ENCODE peak calls at places on chromosome 4, in nine cellular contexts. L is MCF 10A, N is AG09319, G is heart right ventricle, X is AG10803, J is K562, A is spleen, E is WTC11, O is cardiac fibroblast. P is an unnamed sample.

GRCh38 chr4:84451546-84451945 is 47.5 kb downstream of the NKX6-1 start:
- DNase-seq in J (no peak), E (no peak), X (peak; percentile 7), L (peak; percentile 26), A (no peak), O (peak; percentile 9), N (no peak), G (no peak), P (no peak)

GRCh38 chr4:76518241-76518640 is 83.2 kb downstream of the SHROOM3 start:
- DNase-seq in N (no peak), A (no peak), G (no peak), O (no peak), X (peak; percentile 29), L (no peak), E (no peak), J (no peak), P (no peak)

GRCh38 chr4:77618383-77619241 is 13.0 kb downstream of the CXCL13 start:
- DNase-seq in G (peak; percentile 82), E (peak; percentile 79), O (peak; percentile 81), J (peak; percentile 66), X (peak; percentile 65), N (peak; percentile 23), A (no peak), L (peak; percentile 78), P (peak; percentile 67)

GRCh38 chr4:18366762-18367358 is 345.3 kb upstream of the LCORL start:
- DNase-seq in X (peak; percentile 35), N (no peak), G (no peak), J (no peak), E (no peak), L (peak; percentile 51), A (no peak), O (peak; percentile 59), P (no peak)

GRCh38 chr4:163556650-163557391 is 62.3 kb downstream of the TMA16 start:
- DNase-seq in E (no peak), J (no peak), A (no peak), X (no peak), O (no peak), L (no peak), G (no peak), N (no peak), P (no peak)

GRCh38 chr4:153112071-153112460 is 92.2 kb upstream of the TRIM2 start:
- DNase-seq in L (no peak), X (no peak), O (no peak), J (no peak), E (no peak), N (no peak), G (no peak), A (no peak), P (no peak)

GRCh38 chr4:55807556-55807955 is 12.0 kb upstream of the EXOC1L start:
- DNase-seq in X (no peak), G (no peak), E (no peak), O (no peak), J (no peak), A (no peak), L (no peak), N (no peak), P (no peak)

GRCh38 chr4:105461221-105462041 is 12.4 kb downstream of the PPA2 start:
- DNase-seq in L (peak; percentile 62), G (no peak), J (peak; percentile 59), X (no peak), N (no peak), O (no peak), E (no peak), A (no peak), P (no peak)

GRCh38 chr4:36053931-36054330 is 190.4 kb downstream of the ARAP2 start:
- DNase-seq in O (no peak), X (no peak), E (no peak), L (peak; percentile 4), N (no peak), J (no peak), A (no peak), G (no peak), P (no peak)

GRCh38 chr4:38177792-38178665 is 217.8 kb downstream of the PTTG2 start:
- DNase-seq in X (peak; percentile 71), L (peak; percentile 62), O (peak; percentile 56), J (peak; percentile 62), E (no peak), N (no peak), G (peak; percentile 48), A (peak; percentile 86), P (no peak)

GRCh38 chr4:158176776-158177175 is 4.0 kb upstream of the GASK1B start:
- DNase-seq in L (no peak), O (no peak), X (no peak), A (no peak), J (no peak), G (no peak), N (no peak), E (no peak), P (no peak)

GRCh38 chr4:131382839-131383238 is 1766.3 kb upstream of the PCDH10 start:
- DNase-seq in G (no peak), O (no peak), N (no peak), E (no peak), A (no peak), X (no peak), L (no peak), J (no peak), P (no peak)

DNA sequence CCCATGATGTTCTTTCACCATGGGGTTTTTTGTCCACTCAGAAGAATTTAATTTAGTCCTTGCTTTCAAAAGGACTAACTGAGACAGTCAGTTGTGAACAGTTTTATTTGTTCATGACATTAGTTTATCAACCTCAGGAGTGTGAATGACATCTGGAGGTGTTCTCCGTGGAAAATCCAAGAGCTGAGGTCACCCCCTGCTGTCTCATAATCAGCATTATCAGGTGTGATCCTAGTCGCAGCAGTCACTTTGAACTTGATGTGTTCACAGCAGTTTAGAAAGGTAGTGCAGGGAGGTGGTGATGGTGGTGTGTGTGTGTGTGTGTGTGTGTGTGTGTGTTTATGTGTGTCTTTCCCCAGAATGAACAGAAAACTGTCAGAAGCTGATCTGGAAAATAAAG is 1760.8 kb upstream of the PCDH10 start:
- DNase-seq in N (no peak), L (no peak), E (no peak), G (no peak), O (no peak), A (no peak), X (no peak), J (no peak), P (no peak)
- TF ChIP-seq CTCF in N (no peak), L (no peak), E (no peak), G (no peak), O (no peak), A (no peak), X (no peak), J (no peak), P (no peak)

DNA sequence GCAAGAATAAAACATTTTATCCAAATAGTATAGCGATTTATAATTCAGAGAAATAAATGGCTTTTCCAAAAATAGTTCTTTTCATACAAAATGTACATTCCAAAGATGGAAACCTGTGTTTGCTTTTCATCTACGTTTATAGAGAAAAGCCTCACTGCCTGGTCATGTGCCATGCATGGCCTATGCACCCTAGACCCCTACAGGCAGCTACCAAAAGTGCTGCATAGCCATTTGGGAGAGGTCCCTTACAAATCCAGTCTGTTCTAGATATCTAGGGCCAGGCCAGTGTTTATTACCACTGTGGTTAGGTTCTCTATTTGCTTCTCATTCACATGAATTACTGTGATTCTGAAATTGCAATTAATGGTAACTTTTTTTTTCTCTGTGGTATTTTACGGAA is 17.2 kb downstream of the HMGB2 start:
- DNase-seq in J (peak; percentile 29), A (no peak), L (no peak), N (no peak), E (peak; percentile 52), X (no peak), O (no peak), G (no peak), P (no peak)
- TF ChIP-seq CTCF in J (peak; percentile 48), A (no peak), L (no peak), N (no peak), E (peak; percentile 28), X (no peak), O (peak; percentile 28), G (no peak), P (peak; percentile 50)

GRCh38 chr4:102847687-102848086 is 20.3 kb upstream of the UBE2D3 start:
- DNase-seq in O (no peak), L (no peak), N (no peak), E (no peak), J (no peak), X (no peak), G (no peak), A (no peak), P (no peak)

GRCh38 chr4:102843273-102843672 is 15.9 kb upstream of the UBE2D3 start:
- DNase-seq in E (no peak), G (no peak), J (no peak), X (no peak), L (peak; percentile 1), A (no peak), O (no peak), N (no peak), P (no peak)

GRCh38 chr4:102849579-102850104 is 19.1 kb upstream of the CISD2 start:
- DNase-seq in J (no peak), N (no peak), X (no peak), A (no peak), O (no peak), G (no peak), L (no peak), E (no peak), P (no peak)

GRCh38 chr4:102842367-102842766 is 15.0 kb upstream of the UBE2D3 start:
- DNase-seq in G (no peak), O (no peak), A (no peak), X (no peak), J (no peak), E (no peak), N (no peak), L (no peak), P (no peak)

GRCh38 chr4:102843938-102844337 is 16.6 kb upstream of the UBE2D3 start:
- DNase-seq in N (no peak), X (peak; percentile 33), O (no peak), E (no peak), L (no peak), G (no peak), J (no peak), A (no peak), P (no peak)
- TF ChIP-seq CTCF in N (no peak), X (no peak), O (no peak), E (no peak), L (no peak), G (no peak), J (no peak), A (no peak), P (no peak)

DNA sequence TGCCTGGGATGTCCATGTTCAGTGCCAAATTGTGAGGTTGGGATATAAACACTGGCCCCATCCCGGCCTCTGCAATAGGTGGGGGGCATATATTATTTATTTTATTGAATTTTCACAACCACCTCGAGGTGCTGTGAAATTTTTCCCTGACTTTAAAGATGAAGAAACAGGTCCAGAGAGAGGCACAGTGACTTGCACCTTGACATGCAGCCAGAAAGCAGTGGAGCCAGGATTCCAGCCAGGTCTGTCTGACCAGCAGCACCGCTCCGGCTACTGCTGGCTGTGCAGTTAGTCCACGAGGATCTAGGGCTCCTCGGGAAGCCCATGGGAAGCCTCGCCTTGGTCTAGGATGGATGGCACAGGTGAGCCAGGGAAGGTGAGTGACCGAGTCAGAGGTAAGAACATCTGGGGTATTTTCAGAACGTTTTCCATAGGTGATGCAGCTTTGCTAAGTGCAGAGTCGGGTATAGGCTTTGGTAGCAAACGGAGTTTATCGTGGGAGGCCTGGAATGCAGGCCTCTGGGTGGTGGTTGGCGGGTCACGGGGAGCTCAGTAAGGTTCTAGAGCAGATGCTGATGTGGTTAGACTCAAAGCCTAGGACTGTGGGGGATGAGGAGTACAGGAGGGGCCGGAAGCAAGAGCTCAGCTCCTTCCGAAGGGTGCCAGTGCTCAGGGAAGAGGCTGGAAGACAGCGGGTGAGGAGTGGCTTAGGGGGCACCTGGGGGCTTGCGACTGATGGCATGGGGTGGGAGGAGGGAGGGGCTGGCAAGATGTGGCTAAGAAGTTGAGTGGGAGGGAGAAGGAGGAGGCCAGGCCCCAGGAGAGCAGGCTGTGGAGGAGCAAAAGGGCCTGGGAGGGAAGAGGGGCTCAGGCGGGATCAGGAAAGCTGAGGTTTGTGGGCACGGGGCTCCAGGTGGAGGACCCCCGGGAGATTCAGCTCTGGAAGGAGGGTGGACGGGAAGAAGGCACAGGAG is 107.7 kb upstream of the LRPAP1 start:
- DNase-seq in J (no peak), O (no peak), X (no peak), A (peak; percentile 53), G (no peak), N (no peak), E (no peak), L (no peak), P (no peak)
- TF ChIP-seq CTCF in J (no peak), O (no peak), X (no peak), A (no peak), G (no peak), N (no peak), E (no peak), L (no peak), P (no peak)